ENCODE peak calls at places on chromosomes 4 and X, in four cellular contexts. N is A549, O is cardiac muscle cell, V is left lung. Z is an unnamed sample.

GRCh38 chrX:45852884-45853283 is 652.2 kb upstream of the DIPK2B start:
- DNase-seq in O (no peak), V (no peak), N (no peak), Z (no peak)

GRCh38 chr4:33837043-33837442 is 2407.3 kb downstream of the ARAP2 start:
- DNase-seq in N (no peak), V (no peak), O (peak; percentile 83), Z (no peak)

GRCh38 chr4:82363896-82364487 is 9.8 kb downstream of the HNRNPD start:
- DNase-seq in O (no peak), N (no peak), V (no peak), Z (no peak)

GRCh38 chrX:107123750-107124149 is 5.1 kb upstream of the RBM41 start:
- DNase-seq in V (no peak), O (no peak), N (no peak), Z (no peak)

GRCh38 chr4:70651864-70652506 is 14.3 kb downstream of the JCHAIN start:
- DNase-seq in O (peak; percentile 60), V (no peak), N (peak; percentile 15), Z (no peak)

GRCh38 chrX:50941638-50942037 is 31.1 kb downstream of the BMP15 start:
- DNase-seq in N (no peak), O (peak; percentile 0), V (no peak), Z (no peak)

GRCh38 chrX:41823402-41823801 is 99.4 kb downstream of the GPR82 start:
- DNase-seq in O (peak; percentile 15), N (no peak), V (no peak), Z (no peak)

GRCh38 chrX:19280636-19281035 is 63.1 kb upstream of the PDHA1 start:
- DNase-seq in N (no peak), V (no peak), O (no peak), Z (no peak)

GRCh38 chrX:1451251-1451675 is 1.4 kb downstream of the ASMTL start:
- DNase-seq in V (peak; percentile 40), N (no peak), O (no peak), Z (peak; percentile 69)

GRCh38 chr4:183012862-183013855 is 85.9 kb upstream of the WWC2 start:
- DNase-seq in O (no peak), V (no peak), N (no peak), Z (no peak)

GRCh38 chr4:123788577-123788976 is 392.0 kb downstream of the SPRY1 start:
- DNase-seq in O (no peak), N (no peak), V (no peak), Z (no peak)

GRCh38 chr4:147513952-147514351 is 33.1 kb downstream of the EDNRA start:
- DNase-seq in N (peak; percentile 1), V (no peak), O (no peak), Z (no peak)

GRCh38 chrX:50770702-50771101 is 43.3 kb downstream of the SHROOM4 start:
- DNase-seq in O (peak; percentile 0), N (no peak), V (peak; percentile 75), Z (no peak)

GRCh38 chrX:1074755-1075154 is 137.7 kb downstream of the CRLF2 start:
- DNase-seq in O (no peak), V (no peak), N (no peak), Z (peak; percentile 24)

GRCh38 chrX:2500091-2500680 is 590 bp downstream of the DHRSX start:
- DNase-seq in O (peak; percentile 50), N (peak; percentile 62), V (peak; percentile 42), Z (peak; percentile 77)

GRCh38 chr4:11367371-11367770 is 61.3 kb downstream of the HS3ST1 start:
- DNase-seq in V (no peak), O (peak; percentile 96), N (no peak), Z (no peak)

GRCh38 chr4:53781614-53782467 is 190.6 kb upstream of the LNX1 start:
- DNase-seq in V (no peak), N (peak; percentile 36), O (no peak), Z (no peak)

GRCh38 chr4:82786004-82786400 is 12.6 kb downstream of the SCD5 start:
- DNase-seq in N (no peak), V (no peak), O (peak; percentile 26), Z (no peak)

GRCh38 chr4:29596228-29596627 is 1123.9 kb upstream of the PCDH7 start:
- DNase-seq in V (no peak), N (no peak), O (no peak), Z (no peak)

GRCh38 chr4:7070729-7071511 is 3.1 kb upstream of the GRPEL1 start:
- DNase-seq in N (peak; percentile 56), O (peak; percentile 70), V (peak; percentile 84), Z (peak; percentile 85)

GRCh38 chr4:7068279-7068842 is 497 bp upstream of the GRPEL1 start:
- DNase-seq in O (no peak), V (no peak), N (no peak), Z (no peak)

GRCh38 chr4:7067147-7067522 is 729 bp downstream of the GRPEL1 start:
- DNase-seq in O (no peak), N (no peak), V (no peak), Z (no peak)

GRCh38 chr4:7067523-7068278 is at the start of gene GRPEL1:
- DNase-seq in N (peak; percentile 83), O (peak; percentile 99), V (peak; percentile 99), Z (peak; percentile 100)

GRCh38 chr4:7068883-7069282 is 1.0 kb upstream of the GRPEL1 start:
- DNase-seq in V (no peak), O (no peak), N (no peak), Z (no peak)
- H3K27ac ChIP-seq in V (peak overlapping the region; percentile 87), O (peak overlapping the region; percentile 75), N (peak overlapping the region; percentile 68), Z (peak overlapping the region; percentile 84)

GRCh38 chr4:22241415-22241814 is 274.5 kb downstream of the ADGRA3 start:
- DNase-seq in V (no peak), N (no peak), O (no peak), Z (no peak)

GRCh38 chr4:22237155-22237751 is 278.6 kb downstream of the ADGRA3 start:
- DNase-seq in V (no peak), N (no peak), O (peak; percentile 17), Z (no peak)

GRCh38 chr4:22240814-22241213 is 275.1 kb downstream of the ADGRA3 start:
- DNase-seq in O (no peak), V (no peak), N (no peak), Z (no peak)

GRCh38 chr4:22237846-22238513 is 277.9 kb downstream of the ADGRA3 start:
- DNase-seq in O (no peak), V (no peak), N (no peak), Z (no peak)

GRCh38 chr4:22238742-22239141 is 277.1 kb downstream of the ADGRA3 start:
- DNase-seq in N (no peak), V (no peak), O (no peak), Z (no peak)
- TF ChIP-seq CTCF in N (no peak), V (no peak), O (peak; percentile 30), Z (no peak)

GRCh38 chrX:130539721-130540321 is 138.0 kb downstream of the RBMX2 start:
- DNase-seq in O (peak; percentile 68), V (no peak), N (peak; percentile 25), Z (no peak)
- H3K4me3 ChIP-seq in O (no peak overlapping the region), V (no peak overlapping the region), N (no peak overlapping the region), Z (no peak overlapping the region)

GRCh38 chr4:150581611-150582010 is 340 bp upstream of the MAB21L2 start:
- DNase-seq in N (no peak), V (no peak), O (peak; percentile 57), Z (no peak)
- H3K27ac ChIP-seq in N (no peak overlapping the region), V (no peak overlapping the region), O (no peak overlapping the region), Z (no peak overlapping the region)

GRCh38 chrX:23666282-23666681 is 1.0 kb upstream of the PRDX4 start:
- DNase-seq in N (no peak), V (no peak), O (no peak), Z (no peak)

GRCh38 chrX:23668335-23668734 is 1.0 kb downstream of the PRDX4 start:
- DNase-seq in V (no peak), N (no peak), O (no peak), Z (no peak)

GRCh38 chrX:23662853-23663252 is 4.4 kb upstream of the PRDX4 start:
- DNase-seq in V (no peak), N (no peak), O (peak; percentile 30), Z (no peak)

GRCh38 chrX:23662187-23662586 is 5.1 kb upstream of the PRDX4 start:
- DNase-seq in O (no peak), V (no peak), N (no peak), Z (no peak)

GRCh38 chrX:23667239-23668177 is at the start of gene PRDX4:
- DNase-seq in V (peak; percentile 92), O (peak; percentile 93), N (peak; percentile 63), Z (peak; percentile 87)
- TF ChIP-seq CTCF in V (no peak), O (no peak), N (no peak), Z (no peak)

GRCh38 chrX:105822138-105823091 is at the start of gene NRK:
- DNase-seq in V (peak; percentile 44), O (peak; percentile 55), N (no peak), Z (no peak)
- H3K4me3 ChIP-seq in V (peak within 1 kb of the TSS; percentile 11), O (peak within 1 kb of the TSS; percentile 17), N (no peak within 1 kb of the TSS), Z (peak within 1 kb of the TSS; percentile 61)

Z was measured in coronary artery.